ENCODE peak calls at places on chromosomes 7 and 10, in ten cellular contexts. Q is astrocyte, L is mesendoderm, O is mammary epithelial cell, Z is GM12878, R is GM23338, T is HepG2, C is OCI-LY7, I is PC-9, B is trophoblast cell. Y is an unnamed sample.

GRCh38 chr7:1439373-1440363 is 19.6 kb downstream of the MICALL2 start:
- DNase-seq in Q (no peak), L (no peak), O (no peak), Z (no peak), R (no peak), T (no peak), C (no peak), I (no peak), B (no peak), Y (no peak)

GRCh38 chr7:85160223-85160622 is 26.6 kb downstream of the SEMA3D start:
- DNase-seq in Q (peak), L (no peak), O (peak), Z (peak), R (no peak), T (no peak), C (no peak), I (no peak), B (no peak), Y (no peak)

GRCh38 chr7:140230862-140231778 is 54.3 kb upstream of the KDM7A start:
- DNase-seq in Q (no peak), L (peak), O (peak), Z (no peak), R (peak), T (peak), C (no peak), I (no peak), B (peak), Y (peak)

GRCh38 chr7:123185756-123186155 is 14.0 kb downstream of the SLC13A1 start:
- DNase-seq in Q (no peak), L (peak), O (no peak), Z (no peak), R (peak), T (no peak), C (no peak), I (no peak), B (no peak), Y (no peak)

GRCh38 chr7:116231543-116232401 is 21.4 kb downstream of the TES start:
- DNase-seq in Q (peak), L (peak), O (no peak), Z (no peak), R (no peak), T (peak), C (no peak), I (no peak), B (no peak), Y (no peak)

GRCh38 chr7:118476036-118476435 is 251.5 kb downstream of the ANKRD7 start:
- DNase-seq in Q (no peak), L (no peak), O (no peak), Z (no peak), R (no peak), T (no peak), C (no peak), I (no peak), B (no peak), Y (no peak)

GRCh38 chr10:73768881-73769280 is 13.0 kb upstream of the CHCHD1 start:
- DNase-seq in Q (no peak), L (no peak), O (no peak), Z (no peak), R (peak), T (no peak), C (peak), I (no peak), B (no peak), Y (no peak)

GRCh38 chr10:43399911-43400310 is 9.1 kb downstream of the HNRNPF start:
- DNase-seq in Q (no peak), L (no peak), O (no peak), Z (no peak), R (no peak), T (no peak), C (no peak), I (no peak), B (no peak), Y (no peak)

GRCh38 chr7:79837915-79838314 is 296.7 kb upstream of the GNAI1 start:
- DNase-seq in Q (no peak), L (peak), O (no peak), Z (no peak), R (no peak), T (no peak), C (no peak), I (no peak), B (no peak), Y (no peak)

GRCh38 chr7:101814081-101814995 is 3.1 kb upstream of the CUX1 start:
- DNase-seq in Q (no peak), L (peak), O (peak), Z (no peak), R (peak), T (peak), C (peak), I (no peak), B (peak), Y (peak)

GRCh38 chr10:62818426-62819011 is 2.4 kb upstream of the EGR2 start:
- DNase-seq in Q (no peak), L (peak), O (peak), Z (no peak), R (peak), T (no peak), C (no peak), I (no peak), B (no peak), Y (no peak)

GRCh38 chr7:44236333-44236728 is 35.6 kb downstream of the YKT6 start:
- DNase-seq in Q (no peak), L (peak), O (no peak), Z (no peak), R (peak), T (no peak), C (no peak), I (no peak), B (no peak), Y (no peak)

GRCh38 chr7:51263631-51264484 is 52.8 kb downstream of the COBL start:
- DNase-seq in Q (no peak), L (no peak), O (peak), Z (no peak), R (no peak), T (no peak), C (no peak), I (peak), B (peak), Y (no peak)

GRCh38 chr7:100017300-100017699 is 1.9 kb downstream of the ZKSCAN1 start:
- DNase-seq in Q (no peak), L (no peak), O (no peak), Z (no peak), R (no peak), T (peak), C (no peak), I (no peak), B (no peak), Y (no peak)

GRCh38 chr10:111081595-111081994 is 4.8 kb downstream of the ADRA2A start:
- DNase-seq in Q (no peak), L (no peak), O (no peak), Z (no peak), R (no peak), T (no peak), C (no peak), I (no peak), B (no peak), Y (no peak)

GRCh38 chr10:122441961-122442360 is 12.5 kb upstream of the ARMS2 start:
- DNase-seq in Q (peak), L (no peak), O (peak), Z (no peak), R (no peak), T (peak), C (no peak), I (peak), B (peak), Y (no peak)

GRCh38 chr10:44984671-44985101 is 6.1 kb upstream of the DEPP1 start:
- DNase-seq in Q (no peak), L (no peak), O (no peak), Z (no peak), R (no peak), T (no peak), C (no peak), I (no peak), B (no peak), Y (no peak)

GRCh38 chr7:135802697-135803096 is 54.1 kb upstream of the FAM180A start:
- DNase-seq in Q (no peak), L (no peak), O (no peak), Z (no peak), R (no peak), T (no peak), C (no peak), I (no peak), B (no peak), Y (no peak)

GRCh38 chr10:112991888-112992491 is 41.9 kb downstream of the TCF7L2 start:
- DNase-seq in Q (no peak), L (no peak), O (peak), Z (no peak), R (no peak), T (peak), C (no peak), I (no peak), B (peak), Y (no peak)

GRCh38 chr7:69436944-69437343 is 161.3 kb upstream of the AUTS2 start:
- DNase-seq in Q (peak), L (no peak), O (no peak), Z (no peak), R (no peak), T (no peak), C (no peak), I (no peak), B (peak), Y (no peak)

GRCh38 chr7:20329389-20330175 is 1.1 kb upstream of the ITGB8 start:
- DNase-seq in Q (peak), L (peak), O (peak), Z (peak), R (peak), T (peak), C (no peak), I (peak), B (peak), Y (no peak)

GRCh38 chr7:84482476-84482875 is 287.9 kb upstream of the SEMA3A start:
- DNase-seq in Q (no peak), L (no peak), O (no peak), Z (no peak), R (no peak), T (no peak), C (no peak), I (no peak), B (no peak), Y (no peak)

GRCh38 chr7:35624299-35625186 is 70.4 kb downstream of the HERPUD2 start:
- DNase-seq in Q (no peak), L (peak), O (peak), Z (no peak), R (peak), T (peak), C (peak), I (no peak), B (peak), Y (peak)

GRCh38 chr7:28395806-28396205 is 16.5 kb upstream of the CREB5 start:
- DNase-seq in Q (peak), L (no peak), O (no peak), Z (no peak), R (no peak), T (no peak), C (no peak), I (no peak), B (no peak), Y (no peak)

GRCh38 chr7:108181073-108181985 is 51.2 kb upstream of the LAMB4 start:
- DNase-seq in Q (peak), L (peak), O (peak), Z (peak), R (peak), T (peak), C (peak), I (peak), B (peak), Y (no peak)

GRCh38 chr7:92621641-92622429 is 31.6 kb upstream of the FAM133B start:
- DNase-seq in Q (no peak), L (no peak), O (peak), Z (peak), R (no peak), T (no peak), C (peak), I (no peak), B (peak), Y (no peak)

GRCh38 chr7:142804715-142805114 is 33.9 kb downstream of the PRSS2 start:
- DNase-seq in Q (no peak), L (no peak), O (no peak), Z (no peak), R (no peak), T (no peak), C (peak), I (no peak), B (no peak), Y (peak)

GRCh38 chr7:88565401-88565800 is 194.1 kb upstream of the ZNF804B start:
- DNase-seq in Q (no peak), L (no peak), O (no peak), Z (no peak), R (no peak), T (no peak), C (no peak), I (no peak), B (no peak), Y (no peak)
- H3K4me2 ChIP-seq in Q (no peak), L (no peak), O (no peak), Z (no peak), R (no peak), T (no peak), C (no peak), I (no peak), B (no peak), Y (no peak)

GRCh38 chr10:47255033-47255813 is 44.8 kb upstream of the GDF10 start:
- DNase-seq in Q (no peak), L (no peak), O (no peak), Z (no peak), R (no peak), T (no peak), C (no peak), I (no peak), B (peak), Y (no peak)
- H3K4me2 ChIP-seq in Q (no peak), L (no peak), O (no peak), Z (no peak), R (no peak), T (no peak), C (no peak), I (no peak), B (no peak), Y (no peak)

GRCh38 chr7:37068902-37069301 is 344.6 kb upstream of the AOAH start:
- DNase-seq in Q (no peak), L (peak), O (no peak), Z (no peak), R (peak), T (no peak), C (no peak), I (no peak), B (no peak), Y (no peak)
- H3K4me2 ChIP-seq in Q (no peak), L (no peak), O (no peak), Z (no peak), R (no peak), T (no peak), C (no peak), I (no peak), B (no peak), Y (no peak)

GRCh38 chr7:27186450-27187157 is 1.6 kb upstream of the HOXA11 start:
- DNase-seq in Q (no peak), L (no peak), O (no peak), Z (no peak), R (no peak), T (no peak), C (no peak), I (no peak), B (no peak), Y (no peak)

GRCh38 chr7:27185013-27185707 is at the start of gene HOXA11:
- DNase-seq in Q (no peak), L (peak), O (no peak), Z (no peak), R (no peak), T (no peak), C (no peak), I (no peak), B (no peak), Y (no peak)

GRCh38 chr7:27187158-27187701 is 2.2 kb upstream of the HOXA11 start:
- DNase-seq in Q (no peak), L (no peak), O (no peak), Z (no peak), R (no peak), T (no peak), C (no peak), I (no peak), B (no peak), Y (no peak)

GRCh38 chr7:27184342-27185012 is 555 bp downstream of the HOXA11 start:
- DNase-seq in Q (no peak), L (no peak), O (peak), Z (no peak), R (peak), T (no peak), C (no peak), I (peak), B (peak), Y (no peak)

DNA sequence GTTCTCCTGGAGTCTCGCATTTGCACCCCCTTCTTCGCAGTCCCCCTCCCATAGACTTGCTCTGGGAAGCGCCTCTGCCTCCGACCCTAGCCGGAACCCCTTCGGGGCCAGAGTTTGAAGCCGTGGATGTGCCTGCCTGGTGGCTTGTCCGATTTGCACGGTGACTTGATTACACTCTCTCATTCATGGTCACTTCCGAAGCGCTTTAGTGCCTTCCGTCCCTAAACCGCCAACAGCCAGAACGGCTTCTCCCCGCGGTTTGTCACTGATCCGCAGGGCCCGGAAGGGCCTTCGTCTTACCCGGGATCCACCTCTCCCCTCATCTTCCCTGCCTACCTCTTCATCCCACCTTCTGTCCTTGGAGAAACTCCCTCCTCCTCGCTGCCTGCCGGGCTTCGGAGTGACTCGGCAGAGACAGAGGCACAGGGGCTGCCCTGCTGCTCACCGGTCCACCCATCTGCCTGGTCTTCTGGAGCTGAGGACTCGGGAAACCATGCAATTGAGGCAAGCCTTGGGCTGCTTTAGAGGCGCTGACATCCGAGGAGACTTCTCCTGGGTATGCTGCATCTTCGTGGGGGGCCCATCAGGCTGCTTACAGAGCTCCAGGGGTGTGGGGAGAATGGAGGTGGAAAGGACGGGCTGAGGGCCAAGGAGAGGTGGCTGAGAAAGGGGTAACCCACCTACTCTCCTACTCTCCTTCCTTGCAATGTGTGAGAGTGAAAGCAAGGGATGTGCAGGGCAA is 847 bp upstream of the HOXA11 start:
- DNase-seq in Q (no peak), L (no peak), O (no peak), Z (no peak), R (no peak), T (no peak), C (no peak), I (no peak), B (no peak), Y (no peak)
- H3K4me2 ChIP-seq in Q (no peak), L (peak), O (no peak), Z (no peak), R (peak), T (no peak), C (no peak), I (no peak), B (peak), Y (no peak)

GRCh38 chr7:78129865-78130264 is 331.3 kb downstream of the PHTF2 start:
- DNase-seq in Q (no peak), L (no peak), O (no peak), Z (no peak), R (no peak), T (peak), C (no peak), I (no peak), B (no peak), Y (no peak)

GRCh38 chr7:78127009-78127408 is 328.4 kb downstream of the PHTF2 start:
- DNase-seq in Q (no peak), L (peak), O (no peak), Z (no peak), R (peak), T (no peak), C (no peak), I (no peak), B (no peak), Y (no peak)

GRCh38 chr7:78125884-78126283 is 327.3 kb downstream of the PHTF2 start:
- DNase-seq in Q (peak), L (no peak), O (no peak), Z (no peak), R (no peak), T (peak), C (no peak), I (no peak), B (no peak), Y (no peak)

GRCh38 chr7:78121878-78122277 is 323.3 kb downstream of the PHTF2 start:
- DNase-seq in Q (no peak), L (no peak), O (no peak), Z (no peak), R (no peak), T (no peak), C (no peak), I (no peak), B (no peak), Y (no peak)

DNA sequence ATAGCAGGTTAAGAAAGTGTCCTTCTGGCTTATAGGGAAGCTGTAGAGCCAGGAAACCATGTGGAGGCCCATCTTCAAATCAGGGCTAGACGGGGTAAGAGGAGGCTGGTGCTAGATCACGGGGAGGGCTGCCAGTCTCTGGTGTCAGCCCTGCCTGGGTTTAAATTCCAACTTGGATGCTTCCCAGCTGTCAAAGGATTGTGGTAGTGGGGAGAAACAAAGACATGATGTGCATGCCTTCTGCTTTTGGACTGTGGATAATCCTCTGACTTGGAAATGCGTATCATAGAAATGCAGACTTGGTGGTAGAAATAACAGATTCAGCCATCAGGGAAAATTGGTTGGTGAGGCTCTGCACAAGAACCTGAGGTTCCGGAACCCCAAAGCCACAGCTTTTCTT is 325.6 kb downstream of the PHTF2 start:
- DNase-seq in Q (no peak), L (no peak), O (no peak), Z (no peak), R (no peak), T (no peak), C (no peak), I (no peak), B (no peak), Y (no peak)
- H3K4me2 ChIP-seq in Q (no peak), L (no peak), O (no peak), Z (no peak), R (no peak), T (no peak), C (no peak), I (no peak), B (no peak), Y (no peak)

DNA sequence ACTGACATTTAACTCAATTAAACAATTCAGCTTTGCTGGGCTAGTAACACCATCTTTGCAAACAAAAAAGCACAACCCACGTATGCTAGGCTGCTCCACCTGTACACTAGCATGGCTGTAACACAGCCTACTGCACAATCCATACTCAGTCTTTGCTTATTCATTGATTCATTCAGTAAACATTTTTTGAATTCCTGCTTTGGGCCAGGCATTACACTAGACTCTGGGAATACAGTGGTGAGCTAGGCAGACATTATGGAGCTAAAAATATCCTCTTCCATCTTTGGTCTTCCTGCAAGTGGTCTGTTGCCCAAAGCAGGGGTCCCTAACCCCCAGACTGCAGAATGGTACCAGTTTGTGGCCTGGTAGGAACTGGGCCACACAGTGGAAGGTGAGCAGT is 9.9 kb downstream of the CNNM1 start:
- DNase-seq in Q (peak), L (no peak), O (peak), Z (no peak), R (no peak), T (peak), C (no peak), I (peak), B (peak), Y (no peak)
- H3K4me2 ChIP-seq in Q (no peak), L (no peak), O (no peak), Z (no peak), R (no peak), T (no peak), C (no peak), I (no peak), B (no peak), Y (no peak)

DNA sequence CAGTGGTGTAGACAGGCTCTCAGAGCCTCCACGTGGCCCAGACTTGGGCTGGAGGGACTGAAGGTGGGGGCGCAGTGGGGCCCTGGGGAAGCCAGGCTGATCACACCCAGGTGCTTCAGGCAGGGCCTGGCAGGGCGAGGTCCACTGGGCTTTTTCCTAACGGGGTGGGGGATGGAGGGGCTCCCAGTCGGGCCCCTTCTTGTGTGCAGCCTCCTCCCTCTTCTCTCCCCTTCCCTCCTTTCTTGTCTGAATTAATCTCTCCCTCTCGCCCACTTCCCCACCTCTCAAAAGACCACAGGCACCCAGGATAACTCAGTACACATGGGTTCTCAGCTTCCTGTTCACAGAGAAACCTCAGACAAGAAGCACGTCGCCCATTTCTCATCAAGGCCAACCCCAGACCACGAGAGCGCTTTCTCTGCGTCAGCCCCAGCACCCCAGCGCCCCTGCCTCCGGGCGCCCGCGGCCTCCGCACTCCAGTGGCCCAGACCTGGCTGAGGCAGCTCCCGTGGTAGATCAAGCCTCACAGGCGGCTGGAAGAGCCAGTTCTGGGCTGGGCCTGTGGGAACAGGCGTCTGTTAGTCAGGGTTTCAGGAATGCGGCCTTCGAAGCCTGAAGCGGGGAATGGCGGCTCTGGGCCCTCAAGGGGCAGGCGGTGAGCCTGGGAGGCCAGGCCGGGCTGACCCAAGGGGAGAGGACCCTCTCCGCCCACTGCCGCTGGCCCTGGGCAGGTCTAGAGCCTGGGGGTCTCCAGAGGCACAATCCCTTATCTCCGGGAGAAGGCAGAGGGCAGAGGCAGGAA is 50.6 kb downstream of the PWWP2B start:
- DNase-seq in Q (peak), L (peak), O (peak), Z (no peak), R (peak), T (peak), C (peak), I (peak), B (peak), Y (peak)
- H3K4me2 ChIP-seq in Q (peak), L (no peak), O (peak), Z (peak), R (peak), T (peak), C (peak), I (peak), B (peak), Y (peak)

Y was measured in DND-41.